ENCODE peak calls at places on chromosomes 7 and 10, in nine cellular contexts. One of them, this sample, is unnamed.
A peak's percentile ranks its signal among the peaks of the same experiment; 100 is the strongest.

GRCh38 chr10:22570733-22571430 is 143.5 kb downstream of the PIP4K2A start:
- DNase-seq in psoas muscle: no peak
- DNase-seq in KBM-7: no peak
- DNase-seq in HS-5: no peak
- DNase-seq in activated CD4-positive, CD25-positive, alpha-beta regulatory T cell: no peak
- DNase-seq in left kidney: no peak
- DNase-seq in EL: no peak
- DNase-seq in amygdala: no peak
- DNase-seq in activated effector memory CD4-positive, alpha-beta T cell treated with Interleukin-2 at 50 U/mL for 16 hours: no peak
- DNase-seq in this sample: no peak

GRCh38 chr7:14747701-14748100 is 154.8 kb downstream of the DGKB start:
- DNase-seq in psoas muscle: no peak
- DNase-seq in KBM-7: no peak
- DNase-seq in HS-5: no peak
- DNase-seq in activated CD4-positive, CD25-positive, alpha-beta regulatory T cell: no peak
- DNase-seq in left kidney: no peak
- DNase-seq in EL: no peak
- DNase-seq in amygdala: no peak
- DNase-seq in activated effector memory CD4-positive, alpha-beta T cell treated with Interleukin-2 at 50 U/mL for 16 hours: no peak
- DNase-seq in this sample: no peak

GRCh38 chr7:34762769-34763168 is 104.8 kb downstream of the NPSR1 start:
- DNase-seq in psoas muscle: no peak
- DNase-seq in KBM-7: no peak
- DNase-seq in HS-5: peak; percentile 20
- DNase-seq in activated CD4-positive, CD25-positive, alpha-beta regulatory T cell: no peak
- DNase-seq in left kidney: no peak
- DNase-seq in EL: peak; percentile 4
- DNase-seq in amygdala: no peak
- DNase-seq in activated effector memory CD4-positive, alpha-beta T cell treated with Interleukin-2 at 50 U/mL for 16 hours: no peak
- DNase-seq in this sample: no peak

GRCh38 chr7:84912993-84913635 is 273.7 kb downstream of the SEMA3D start:
- DNase-seq in psoas muscle: no peak
- DNase-seq in KBM-7: no peak
- DNase-seq in HS-5: no peak
- DNase-seq in activated CD4-positive, CD25-positive, alpha-beta regulatory T cell: no peak
- DNase-seq in left kidney: no peak
- DNase-seq in EL: peak; percentile 5
- DNase-seq in amygdala: no peak
- DNase-seq in activated effector memory CD4-positive, alpha-beta T cell treated with Interleukin-2 at 50 U/mL for 16 hours: no peak
- DNase-seq in this sample: no peak

GRCh38 chr10:133087679-133088523 is at the start of gene ADGRA1:
- DNase-seq in psoas muscle: no peak
- DNase-seq in KBM-7: no peak
- DNase-seq in HS-5: no peak
- DNase-seq in activated CD4-positive, CD25-positive, alpha-beta regulatory T cell: no peak
- DNase-seq in left kidney: peak; percentile 83
- DNase-seq in EL: no peak
- DNase-seq in amygdala: no peak
- DNase-seq in activated effector memory CD4-positive, alpha-beta T cell treated with Interleukin-2 at 50 U/mL for 16 hours: no peak
- DNase-seq in this sample: no peak

GRCh38 chr10:113997428-113997827 is 46.2 kb upstream of the ADRB1 start:
- DNase-seq in psoas muscle: no peak
- DNase-seq in KBM-7: no peak
- DNase-seq in HS-5: no peak
- DNase-seq in activated CD4-positive, CD25-positive, alpha-beta regulatory T cell: no peak
- DNase-seq in left kidney: no peak
- DNase-seq in EL: no peak
- DNase-seq in amygdala: no peak
- DNase-seq in activated effector memory CD4-positive, alpha-beta T cell treated with Interleukin-2 at 50 U/mL for 16 hours: no peak
- DNase-seq in this sample: no peak

GRCh38 chr7:17239046-17239445 is 59.4 kb upstream of the AHR start:
- DNase-seq in psoas muscle: no peak
- DNase-seq in KBM-7: no peak
- DNase-seq in HS-5: no peak
- DNase-seq in activated CD4-positive, CD25-positive, alpha-beta regulatory T cell: no peak
- DNase-seq in left kidney: no peak
- DNase-seq in EL: peak; percentile 12
- DNase-seq in amygdala: no peak
- DNase-seq in activated effector memory CD4-positive, alpha-beta T cell treated with Interleukin-2 at 50 U/mL for 16 hours: no peak
- DNase-seq in this sample: no peak

GRCh38 chr10:104080762-104081161 is 4.9 kb downstream of the COL17A1 start:
- DNase-seq in psoas muscle: no peak
- DNase-seq in KBM-7: peak; percentile 27
- DNase-seq in HS-5: no peak
- DNase-seq in activated CD4-positive, CD25-positive, alpha-beta regulatory T cell: no peak
- DNase-seq in left kidney: peak; percentile 62
- DNase-seq in EL: peak; percentile 18
- DNase-seq in amygdala: no peak
- DNase-seq in activated effector memory CD4-positive, alpha-beta T cell treated with Interleukin-2 at 50 U/mL for 16 hours: no peak
- DNase-seq in this sample: peak; percentile 34

GRCh38 chr7:54802841-54803240 is 43.8 kb upstream of the SEC61G start:
- DNase-seq in psoas muscle: no peak
- DNase-seq in KBM-7: no peak
- DNase-seq in HS-5: no peak
- DNase-seq in activated CD4-positive, CD25-positive, alpha-beta regulatory T cell: no peak
- DNase-seq in left kidney: no peak
- DNase-seq in EL: peak; percentile 8
- DNase-seq in amygdala: no peak
- DNase-seq in activated effector memory CD4-positive, alpha-beta T cell treated with Interleukin-2 at 50 U/mL for 16 hours: no peak
- DNase-seq in this sample: no peak